ENCODE peak calls at places on chromosomes 6 and 20, in eight cellular contexts. S is posterior cingulate gyrus; C is AG09319; B is activated CD4-positive, alpha-beta T cell treated with anti-CD3 and anti-CD28 coated beads for 1 hour; X is CD8-positive, alpha-beta memory T cell; N is brain microvascular endothelial cell; F is HCEC 1CT; T is kidney tubule cell. U is an unnamed sample.

GRCh38 chr6:41536884-41537347 is 9.3 kb upstream of the FOXP4 start:
- DNase-seq in S (no peak), C (no peak), B (no peak), X (no peak), N (no peak), F (no peak), T (peak), U (no peak)

GRCh38 chr6:146905313-146905712 is 298.9 kb upstream of the STXBP5 start:
- DNase-seq in S (no peak), C (peak), B (no peak), X (no peak), N (peak), F (peak), T (peak), U (no peak)

GRCh38 chr6:37554480-37554819 is 54.8 kb upstream of the CCDC167 start:
- DNase-seq in S (no peak), C (no peak), B (no peak), X (no peak), N (peak), F (no peak), T (peak), U (no peak)

GRCh38 chr6:158086054-158086705 is 81.9 kb downstream of the SERAC1 start:
- DNase-seq in S (no peak), C (peak), B (no peak), X (no peak), N (peak), F (peak), T (peak), U (peak)

GRCh38 chr6:5338177-5338960 is 77.1 kb downstream of the FARS2 start:
- DNase-seq in S (no peak), C (no peak), B (no peak), X (no peak), N (no peak), F (no peak), T (no peak), U (no peak)

GRCh38 chr6:161961046-161961445 is 687.2 kb upstream of the AGPAT4 start:
- DNase-seq in S (no peak), C (no peak), B (no peak), X (no peak), N (no peak), F (no peak), T (no peak), U (no peak)

GRCh38 chr20:49699200-49699992 is 14.3 kb downstream of the B4GALT5 start:
- DNase-seq in S (no peak), C (no peak), B (no peak), X (no peak), N (peak), F (peak), T (peak), U (no peak)

GRCh38 chr6:111230351-111231077 is 143.2 kb downstream of the SLC16A10 start:
- DNase-seq in S (no peak), C (peak), B (no peak), X (no peak), N (peak), F (peak), T (peak), U (no peak)

GRCh38 chr20:36465109-36466080 is 75.9 kb upstream of the MYL9 start:
- DNase-seq in S (no peak), C (peak), B (peak), X (no peak), N (peak), F (peak), T (peak), U (no peak)

GRCh38 chr6:135212020-135212806 is 31.1 kb downstream of the MYB start:
- DNase-seq in S (no peak), C (no peak), B (no peak), X (no peak), N (no peak), F (peak), T (no peak), U (peak)

GRCh38 chr20:61760321-61761112 is 305.2 kb downstream of the TAF4 start:
- DNase-seq in S (peak), C (no peak), B (no peak), X (no peak), N (no peak), F (no peak), T (no peak), U (no peak)

GRCh38 chr20:10619427-10619826 is 54.4 kb downstream of the JAG1 start:
- DNase-seq in S (no peak), C (peak), B (no peak), X (no peak), N (peak), F (peak), T (peak), U (no peak)

GRCh38 chr6:15500901-15501805 is 161.7 kb downstream of the DTNBP1 start:
- DNase-seq in S (peak), C (no peak), B (no peak), X (no peak), N (no peak), F (no peak), T (no peak), U (no peak)

GRCh38 chr6:108698593-108699289 is 138.0 kb downstream of the FOXO3 start:
- DNase-seq in S (no peak), C (no peak), B (no peak), X (no peak), N (no peak), F (no peak), T (no peak), U (no peak)

GRCh38 chr20:2485662-2486061 is 15.1 kb upstream of the SNRPB start:
- DNase-seq in S (no peak), C (no peak), B (no peak), X (no peak), N (no peak), F (no peak), T (no peak), U (no peak)

GRCh38 chr6:32058511-32058963 is 20.3 kb downstream of the CYP21A2 start:
- DNase-seq in S (no peak), C (no peak), B (no peak), X (no peak), N (no peak), F (no peak), T (no peak), U (no peak)

GRCh38 chr6:149230729-149231434 is 86.6 kb upstream of the TAB2 start:
- DNase-seq in S (no peak), C (no peak), B (no peak), X (no peak), N (no peak), F (no peak), T (no peak), U (no peak)

GRCh38 chr6:40325791-40326190 is 261.4 kb downstream of the LRFN2 start:
- DNase-seq in S (no peak), C (no peak), B (no peak), X (no peak), N (no peak), F (no peak), T (no peak), U (no peak)

GRCh38 chr6:136085370-136086115 is 164.6 kb downstream of the MTFR2 start:
- DNase-seq in S (no peak), C (no peak), B (no peak), X (no peak), N (no peak), F (no peak), T (peak), U (no peak)

GRCh38 chr6:41597246-41598000 is 40.8 kb upstream of the MDFI start:
- DNase-seq in S (no peak), C (no peak), B (no peak), X (no peak), N (no peak), F (no peak), T (no peak), U (no peak)

GRCh38 chr6:109347779-109348178 is 34.5 kb downstream of the CD164 start:
- DNase-seq in S (no peak), C (no peak), B (no peak), X (no peak), N (no peak), F (no peak), T (no peak), U (no peak)

GRCh38 chr20:41654884-41655283 is 36.7 kb upstream of the CHD6 start:
- DNase-seq in S (no peak), C (no peak), B (no peak), X (no peak), N (peak), F (no peak), T (no peak), U (no peak)

GRCh38 chr20:51800769-51801219 is 1.5 kb downstream of the SALL4 start:
- DNase-seq in S (no peak), C (no peak), B (no peak), X (no peak), N (no peak), F (no peak), T (no peak), U (no peak)

GRCh38 chr20:34578521-34579147 is 20.1 kb downstream of the MAP1LC3A start:
- DNase-seq in S (no peak), C (no peak), B (no peak), X (no peak), N (no peak), F (no peak), T (no peak), U (no peak)

GRCh38 chr20:64063389-64064144 is 569 bp downstream of the TCEA2 start:
- DNase-seq in S (no peak), C (no peak), B (no peak), X (no peak), N (no peak), F (no peak), T (no peak), U (no peak)

GRCh38 chr6:131013495-131013894 is 49.5 kb downstream of the EPB41L2 start:
- DNase-seq in S (no peak), C (no peak), B (no peak), X (no peak), N (peak), F (peak), T (no peak), U (peak)

GRCh38 chr20:45456632-45457031 is 12.9 kb upstream of the WFDC2 start:
- DNase-seq in S (no peak), C (no peak), B (no peak), X (no peak), N (no peak), F (no peak), T (peak), U (no peak)

GRCh38 chr20:45400346-45401031 is 7.6 kb upstream of the DBNDD2 start:
- DNase-seq in S (no peak), C (no peak), B (no peak), X (no peak), N (no peak), F (no peak), T (no peak), U (no peak)

GRCh38 chr6:122717350-122717749 is 62.2 kb upstream of the FABP7 start:
- DNase-seq in S (no peak), C (no peak), B (no peak), X (no peak), N (peak), F (peak), T (no peak), U (no peak)